ENCODE peak calls at places on chromosomes 7 and 10, in five cellular contexts. C, R, T, H and B are unnamed samples.

GRCh38 chr10:112792487-112793196 is 157.4 kb upstream of the TCF7L2 start:
- DNase-seq in T (no peak), C (no peak), H (no peak), R (peak), B (no peak)

GRCh38 chr10:111035542-111035941 is 41.3 kb upstream of the ADRA2A start:
- DNase-seq in R (no peak), T (no peak), C (no peak), H (no peak), B (no peak)

GRCh38 chr7:68485253-68485914 is 1112.9 kb upstream of the AUTS2 start:
- DNase-seq in T (no peak), H (no peak), C (no peak), R (no peak), B (no peak)

GRCh38 chr7:57425239-57425944 is 24.6 kb upstream of the ZNF716 start:
- DNase-seq in T (no peak), C (no peak), R (no peak), H (no peak), B (no peak)

GRCh38 chr7:102974366-102975236 is 61.8 kb downstream of the LRRC17 start:
- DNase-seq in T (no peak), H (no peak), R (no peak), C (no peak), B (no peak)

GRCh38 chr7:151801782-151802468 is 75.0 kb downstream of the PRKAG2 start:
- DNase-seq in T (no peak), R (no peak), H (no peak), C (no peak), B (no peak)

GRCh38 chr10:110356628-110357245 is 52.0 kb upstream of the SMNDC1 start:
- DNase-seq in R (peak), T (no peak), H (no peak), C (no peak), B (peak)

GRCh38 chr7:50727072-50727471 is 55.6 kb downstream of the GRB10 start:
- DNase-seq in H (no peak), R (no peak), C (no peak), T (no peak), B (no peak)

GRCh38 chr10:98676895-98677294 is 230.2 kb upstream of the HPS1 start:
- DNase-seq in H (no peak), T (no peak), R (no peak), C (no peak), B (no peak)

GRCh38 chr10:5023126-5023701 is 19.6 kb upstream of the AKR1C2 start:
- DNase-seq in H (no peak), T (no peak), C (no peak), R (no peak), B (no peak)

GRCh38 chr7:99918959-99919813 is at the start of gene TRIM4:
- DNase-seq in R (peak), T (peak), H (peak), C (peak), B (peak)

GRCh38 chr7:27237735-27238334 is 4.8 kb upstream of the EVX1 start:
- DNase-seq in H (no peak), C (no peak), R (no peak), T (no peak), B (no peak)

GRCh38 chr7:133255461-133255860 is 2.6 kb downstream of the EXOC4 start:
- DNase-seq in R (no peak), H (no peak), C (no peak), T (no peak), B (no peak)

GRCh38 chr10:6202684-6203330 is at the start of gene PFKFB3:
- DNase-seq in C (peak), T (peak), H (peak), R (peak), B (peak)

GRCh38 chr7:25223206-25223605 is 5.1 kb downstream of the NPVF start:
- DNase-seq in T (no peak), R (no peak), C (no peak), H (no peak), B (no peak)

GRCh38 chr10:31456463-31456862 is 137.4 kb downstream of the ZEB1 start:
- DNase-seq in T (no peak), R (no peak), H (no peak), C (no peak), B (no peak)

GRCh38 chr10:60618861-60619260 is 159.4 kb upstream of the CDK1 start:
- DNase-seq in T (no peak), C (no peak), H (no peak), R (no peak), B (no peak)

GRCh38 chr10:15567952-15568351 is 151.8 kb downstream of the ITGA8 start:
- DNase-seq in T (no peak), C (no peak), R (no peak), H (no peak), B (no peak)

GRCh38 chr10:61896854-61897661 is 4.4 kb upstream of the ARID5B start:
- DNase-seq in T (peak), R (peak), H (no peak), C (no peak), B (peak)

GRCh38 chr10:126919426-126919825 is 14.2 kb downstream of the DOCK1 start:
- DNase-seq in T (no peak), R (no peak), C (no peak), H (no peak), B (no peak)

GRCh38 chr10:30027057-30028005 is 32.1 kb downstream of the JCAD start:
- DNase-seq in H (no peak), R (peak), T (no peak), C (peak), B (no peak)

GRCh38 chr10:99827906-99828305 is 45.5 kb downstream of the ABCC2 start:
- DNase-seq in T (no peak), H (no peak), C (no peak), R (no peak), B (no peak)

GRCh38 chr10:7666253-7667023 is at the start of gene ITIH5:
- DNase-seq in T (no peak), C (no peak), H (no peak), R (no peak), B (peak)

GRCh38 chr10:70690584-70690983 is 18.3 kb downstream of the ADAMTS14 start:
- DNase-seq in H (no peak), T (no peak), R (no peak), C (no peak), B (no peak)

GRCh38 chr10:112917676-112918075 is 32.4 kb upstream of the TCF7L2 start:
- DNase-seq in R (no peak), H (no peak), C (no peak), T (no peak), B (no peak)

GRCh38 chr10:32112055-32112454 is 55.8 kb upstream of the KIF5B start:
- DNase-seq in R (no peak), T (no peak), C (no peak), H (no peak), B (no peak)

GRCh38 chr7:47227762-47228177 is 354.1 kb downstream of the TNS3 start:
- DNase-seq in C (no peak), R (peak), T (no peak), H (no peak), B (no peak)

GRCh38 chr7:158268851-158269535 is 318.6 kb downstream of the PTPRN2 start:
- DNase-seq in T (no peak), C (no peak), R (no peak), H (no peak), B (no peak)